ENCODE peak calls at places on chromosomes 3 and 15, in nine cellular contexts. C, I, F, W, Z, R, N, B and D are unnamed samples.

GRCh38 chr3:42581709-42582473 is at the start of gene SEC22C:
- DNase-seq in C (peak; percentile 95), I (peak; percentile 97), F (peak; percentile 96), W (peak; percentile 98), Z (peak; percentile 96), R (peak; percentile 89), N (peak; percentile 98), B (peak; percentile 51), D (peak; percentile 96)

GRCh38 chr3:136366289-136366688 is 116.1 kb downstream of the PCCB start:
- DNase-seq in C (no peak), I (no peak), F (no peak), W (no peak), Z (no peak), R (no peak), N (no peak), B (no peak), D (no peak)

GRCh38 chr3:37163262-37164020 is 10.9 kb downstream of the LRRFIP2 start:
- DNase-seq in C (no peak), I (no peak), F (no peak), W (peak; percentile 26), Z (no peak), R (no peak), N (no peak), B (peak; percentile 86), D (no peak)

GRCh38 chr15:61084944-61085367 is 144.1 kb downstream of the RORA start:
- DNase-seq in C (peak; percentile 15), I (peak; percentile 14), F (no peak), W (no peak), Z (no peak), R (no peak), N (no peak), B (no peak), D (peak; percentile 40)

GRCh38 chr3:9168230-9168629 is 81.2 kb downstream of the SRGAP3 start:
- DNase-seq in C (no peak), I (no peak), F (no peak), W (peak; percentile 44), Z (no peak), R (no peak), N (no peak), B (no peak), D (no peak)

GRCh38 chr3:151468284-151468917 is 7.5 kb upstream of the IGSF10 start:
- DNase-seq in C (no peak), I (peak; percentile 74), F (peak; percentile 48), W (peak; percentile 48), Z (peak; percentile 44), R (peak; percentile 66), N (no peak), B (no peak), D (no peak)

GRCh38 chr3:156825795-156826143 is 384 bp upstream of the LEKR1 start:
- DNase-seq in C (no peak), I (no peak), F (no peak), W (no peak), Z (no peak), R (no peak), N (no peak), B (no peak), D (no peak)

GRCh38 chr3:185685231-185686035 is 99.3 kb downstream of the SENP2 start:
- DNase-seq in C (no peak), I (no peak), F (no peak), W (no peak), Z (no peak), R (no peak), N (no peak), B (no peak), D (no peak)

GRCh38 chr15:90465140-90465929 is 64.4 kb upstream of the CRTC3 start:
- DNase-seq in C (no peak), I (no peak), F (no peak), W (no peak), Z (no peak), R (no peak), N (no peak), B (no peak), D (no peak)

GRCh38 chr15:24676431-24676830 is 856 bp downstream of the NPAP1 start:
- DNase-seq in C (no peak), I (no peak), F (no peak), W (peak; percentile 73), Z (no peak), R (no peak), N (no peak), B (no peak), D (no peak)

GRCh38 chr15:88255496-88256171 is 905 bp downstream of the NTRK3 start:
- DNase-seq in C (peak; percentile 33), I (peak; percentile 7), F (no peak), W (peak; percentile 61), Z (no peak), R (peak; percentile 26), N (peak; percentile 70), B (no peak), D (peak; percentile 54)

GRCh38 chr3:184525337-184526157 is 36.0 kb upstream of the EPHB3 start:
- DNase-seq in C (no peak), I (no peak), F (no peak), W (peak; percentile 74), Z (no peak), R (no peak), N (no peak), B (no peak), D (no peak)

GRCh38 chr3:45949432-45949831 is 6.2 kb downstream of the CXCR6 start:
- DNase-seq in C (no peak), I (no peak), F (no peak), W (no peak), Z (no peak), R (no peak), N (no peak), B (no peak), D (no peak)
- TF ChIP-seq CTCF in C (no peak), I (no peak), F (no peak), W (no peak), Z (no peak), R (no peak), N (no peak), B (no peak), D (no peak)

GRCh38 chr3:159586587-159587202 is 401.9 kb upstream of the IL12A start:
- DNase-seq in C (no peak), I (no peak), F (no peak), W (peak; percentile 66), Z (no peak), R (no peak), N (no peak), B (no peak), D (no peak)
- TF ChIP-seq CTCF in C (no peak), I (no peak), F (no peak), W (peak; percentile 58), Z (no peak), R (peak; percentile 34), N (peak; percentile 20), B (peak; percentile 74), D (peak; percentile 45)

DNA sequence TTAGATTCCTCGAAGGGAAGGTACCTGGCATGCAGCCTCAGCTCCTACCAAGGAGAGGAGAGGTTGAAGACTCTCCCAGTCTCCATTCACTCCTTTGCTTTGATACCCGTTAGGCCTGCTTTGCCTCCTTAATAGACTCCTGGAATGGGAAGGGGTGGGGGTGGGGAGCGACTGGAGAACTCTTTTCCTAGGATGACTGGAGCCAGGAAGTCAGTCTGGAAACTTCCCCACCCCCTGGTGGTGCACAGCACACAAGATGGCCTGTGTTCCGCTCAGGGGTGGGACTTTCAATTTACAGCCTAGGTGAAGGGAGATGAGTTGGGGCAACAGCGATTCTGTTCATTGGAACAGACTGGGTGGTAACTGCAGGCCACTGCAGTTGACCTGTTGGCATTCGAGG is 21.4 kb upstream of the CELF6 start:
- DNase-seq in C (no peak), I (no peak), F (no peak), W (peak; percentile 80), Z (no peak), R (no peak), N (no peak), B (no peak), D (no peak)
- TF ChIP-seq CTCF in C (no peak), I (no peak), F (no peak), W (peak; percentile 41), Z (no peak), R (no peak), N (no peak), B (peak; percentile 19), D (peak; percentile 18)

DNA sequence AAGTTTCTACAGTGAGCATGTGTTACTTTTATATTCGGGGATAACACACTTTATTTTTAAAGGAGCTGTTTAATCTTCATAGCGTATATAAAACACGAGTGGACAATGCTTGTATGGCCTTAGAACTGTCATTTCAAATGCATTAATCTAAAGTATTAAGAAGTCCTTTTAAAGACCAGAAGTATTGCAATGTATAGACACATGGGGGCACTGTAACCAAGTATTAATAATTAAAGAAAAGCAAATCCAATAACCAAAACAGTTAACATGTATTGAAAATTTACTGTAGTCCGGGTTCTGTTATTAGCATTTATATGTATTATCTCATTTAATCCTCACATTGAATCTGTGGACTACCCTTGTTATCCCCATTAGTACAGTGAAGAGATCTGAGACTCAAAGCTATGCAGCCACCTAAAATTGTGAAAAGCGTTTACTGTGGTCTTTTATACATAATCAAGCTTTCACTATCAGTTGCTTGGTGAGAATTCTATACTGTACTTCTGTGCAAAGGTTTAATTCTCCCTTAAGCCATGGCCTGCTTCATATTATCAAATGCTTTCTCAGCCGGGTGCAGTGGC is 10.1 kb downstream of the ARL14 start:
- DNase-seq in C (no peak), I (no peak), F (no peak), W (no peak), Z (no peak), R (no peak), N (no peak), B (no peak), D (no peak)
- TF ChIP-seq CTCF in C (no peak), I (peak; percentile 46), F (no peak), W (no peak), Z (peak; percentile 45), R (no peak), N (peak; percentile 43), B (peak; percentile 47), D (peak; percentile 50)

GRCh38 chr15:31489281-31489680 is 162.6 kb downstream of the KLF13 start:
- DNase-seq in C (no peak), I (no peak), F (no peak), W (no peak), Z (no peak), R (no peak), N (peak; percentile 41), B (no peak), D (no peak)

GRCh38 chr15:31486906-31487695 is 160.5 kb downstream of the KLF13 start:
- DNase-seq in C (no peak), I (no peak), F (peak; percentile 24), W (no peak), Z (no peak), R (no peak), N (peak; percentile 60), B (no peak), D (no peak)

GRCh38 chr15:31488437-31489204 is 162.0 kb downstream of the KLF13 start:
- DNase-seq in C (peak; percentile 46), I (peak; percentile 83), F (peak; percentile 82), W (peak; percentile 53), Z (peak; percentile 42), R (peak; percentile 60), N (peak; percentile 75), B (no peak), D (peak; percentile 62)

GRCh38 chr15:31486506-31486905 is 159.9 kb downstream of the KLF13 start:
- DNase-seq in C (no peak), I (no peak), F (no peak), W (no peak), Z (no peak), R (no peak), N (peak; percentile 45), B (no peak), D (no peak)

GRCh38 chr15:31487811-31488436 is 161.3 kb downstream of the KLF13 start:
- DNase-seq in C (no peak), I (peak; percentile 36), F (peak; percentile 22), W (no peak), Z (no peak), R (no peak), N (peak; percentile 57), B (no peak), D (no peak)
- TF ChIP-seq CTCF in C (no peak), I (peak; percentile 29), F (no peak), W (no peak), Z (no peak), R (no peak), N (no peak), B (peak; percentile 4), D (no peak)

GRCh38 chr15:85616549-85616948 is 178.2 kb downstream of the KLHL25 start:
- DNase-seq in C (no peak), I (no peak), F (no peak), W (no peak), Z (no peak), R (no peak), N (no peak), B (no peak), D (no peak)
- TF ChIP-seq CTCF in C (no peak), I (no peak), F (no peak), W (no peak), Z (no peak), R (no peak), N (no peak), B (no peak), D (no peak)